ENCODE peak calls at places on chromosomes 3 and 15, in four cellular contexts. V, B, U and L are unnamed samples.

GRCh38 chr3:64548200-64548889 is 139.5 kb downstream of the ADAMTS9 start:
- DNase-seq in B (peak), V (peak), U (no peak), L (peak)

GRCh38 chr3:137766069-137766960 is 2.2 kb downstream of the SOX14 start:
- DNase-seq in U (no peak), V (no peak), B (no peak), L (no peak)

GRCh38 chr3:151709847-151710246 is 23.9 kb upstream of the AADACL2 start:
- DNase-seq in U (no peak), V (no peak), B (peak), L (no peak)

GRCh38 chr3:184459355-184459754 is 79.5 kb downstream of the CHRD start:
- DNase-seq in B (peak), V (no peak), U (no peak), L (no peak)

GRCh38 chr3:107208796-107209195 is 168.4 kb upstream of the CCDC54 start:
- DNase-seq in U (no peak), B (peak), V (no peak), L (no peak)

GRCh38 chr15:83207622-83208356 is at the start of gene HDGFL3:
- DNase-seq in B (peak), V (peak), U (peak), L (peak)

GRCh38 chr3:132006605-132007204 is 28.1 kb downstream of the CPNE4 start:
- DNase-seq in B (peak), V (peak), U (no peak), L (peak)

GRCh38 chr15:77974416-77975331 is 102.8 kb downstream of the TBC1D2B start:
- DNase-seq in V (no peak), U (no peak), B (no peak), L (no peak)

GRCh38 chr15:72340366-72340765 is 20.4 kb upstream of the CELF6 start:
- DNase-seq in U (no peak), B (peak), V (no peak), L (no peak)

GRCh38 chr15:92157666-92158298 is 235.9 kb upstream of the ST8SIA2 start:
- DNase-seq in U (no peak), B (no peak), V (no peak), L (no peak)

GRCh38 chr3:131540821-131541220 is 38.0 kb upstream of the MRPL3 start:
- DNase-seq in U (no peak), B (no peak), V (no peak), L (no peak)

GRCh38 chr3:180594631-180595348 is 7.2 kb upstream of the TTC14 start:
- DNase-seq in U (no peak), V (no peak), B (peak), L (no peak)

GRCh38 chr3:81936817-81937216 is 175.4 kb upstream of the GBE1 start:
- DNase-seq in U (no peak), B (no peak), V (no peak), L (no peak)

GRCh38 chr3:126837773-126838172 is 133.7 kb downstream of the CHCHD6 start:
- DNase-seq in V (no peak), U (no peak), B (no peak), L (no peak)

GRCh38 chr3:123799544-123800351 is 84.4 kb downstream of the MYLK start:
- DNase-seq in V (peak), B (no peak), U (no peak), L (peak)

GRCh38 chr15:39242345-39242744 is 338.5 kb upstream of the THBS1 start:
- DNase-seq in U (no peak), V (no peak), B (peak), L (no peak)

GRCh38 chr3:129975332-129976090 is 991 bp downstream of the TRH start:
- DNase-seq in V (no peak), B (no peak), U (no peak), L (peak)

GRCh38 chr3:52041118-52041847 is 15.1 kb downstream of the DUSP7 start:
- DNase-seq in V (no peak), B (no peak), U (no peak), L (peak)

GRCh38 chr3:179146911-179147570 is 1.1 kb upstream of the PIK3CA start:
- DNase-seq in B (peak), V (peak), U (peak), L (peak)

GRCh38 chr3:158775801-158776399 is 26.0 kb upstream of the MFSD1 start:
- DNase-seq in U (no peak), V (no peak), B (peak), L (no peak)

GRCh38 chr3:71640549-71640948 is 57.0 kb upstream of the FOXP1 start:
- DNase-seq in B (no peak), U (no peak), V (no peak), L (no peak)

GRCh38 chr3:127959873-127960272 is 44.8 kb downstream of the KBTBD12 start:
- DNase-seq in B (peak), V (peak), U (no peak), L (peak)

GRCh38 chr3:196666001-196666867 is 26.7 kb downstream of the NRROS start:
- DNase-seq in V (no peak), U (no peak), B (peak), L (no peak)

GRCh38 chr3:109943181-109943580 is 605.8 kb upstream of the DPPA4 start:
- DNase-seq in V (no peak), U (no peak), B (no peak), L (no peak)

GRCh38 chr3:183698760-183699159 is 1.2 kb downstream of the YEATS2 start:
- DNase-seq in V (no peak), U (no peak), B (peak), L (peak)

GRCh38 chr15:31268108-31268501 is 58.5 kb upstream of the KLF13 start:
- DNase-seq in B (no peak), U (no peak), V (peak), L (no peak)

GRCh38 chr15:50881121-50882048 is 27.1 kb upstream of the AP4E1 start:
- DNase-seq in B (no peak), U (peak), V (no peak), L (no peak)

GRCh38 chr15:85479071-85479647 is 98.8 kb downstream of the AKAP13 start:
- DNase-seq in B (peak), V (no peak), U (no peak), L (no peak)

GRCh38 chr3:2661078-2661477 is 449.1 kb downstream of the IL5RA start:
- DNase-seq in V (no peak), B (peak), U (no peak), L (no peak)

GRCh38 chr3:102449341-102449740 is 14.5 kb downstream of the ZPLD1 start:
- DNase-seq in B (peak), U (no peak), V (no peak), L (no peak)

GRCh38 chr15:40258544-40258943 is 19.7 kb downstream of the PAK6 start:
- DNase-seq in U (no peak), B (no peak), V (no peak), L (no peak)

GRCh38 chr15:64430000-64430735 is 30.2 kb upstream of the ZNF609 start:
- DNase-seq in B (peak), V (peak), U (peak), L (peak)

GRCh38 chr3:16048435-16049318 is 125.8 kb upstream of the GALNT15 start:
- DNase-seq in V (peak), U (peak), B (peak), L (peak)

GRCh38 chr3:152909180-152909883 is 74.4 kb downstream of the P2RY1 start:
- DNase-seq in U (no peak), V (peak), B (peak), L (peak)

GRCh38 chr3:9914559-9915251 is 2.2 kb upstream of the IL17RC start:
- DNase-seq in U (no peak), B (peak), V (no peak), L (no peak)

GRCh38 chr3:133152056-133152455 is 113.9 kb downstream of the TMEM108 start:
- DNase-seq in V (no peak), B (no peak), U (no peak), L (peak)